ENCODE peak calls at places on chromosomes 13 and 19, in six cellular contexts. X is AG04449, Y is K562, I is nephron progenitor cell, D is right atrium auricular region, F is SK-N-SH. H is an unnamed sample.

GRCh38 chr19:7153008-7153407 is 83.5 kb downstream of the ZNF557 start:
- DNase-seq in Y (no peak), I (no peak), D (no peak), F (no peak), X (no peak), H (no peak)

GRCh38 chr13:35198821-35199220 is 256.8 kb downstream of the NBEA start:
- DNase-seq in X (no peak), I (no peak), F (no peak), Y (no peak), D (no peak), H (no peak)

GRCh38 chr19:47609885-47610545 is 1.1 kb downstream of the BICRA start:
- DNase-seq in D (no peak), I (peak), F (peak), X (no peak), Y (peak), H (peak)

GRCh38 chr13:35388979-35389378 is 87.5 kb downstream of the MAB21L1 start:
- DNase-seq in F (peak), X (no peak), I (no peak), Y (no peak), D (no peak), H (no peak)

GRCh38 chr13:89721216-89721615 is 1626.3 kb upstream of the MIR17HG start:
- DNase-seq in I (no peak), Y (no peak), F (no peak), D (no peak), X (no peak), H (no peak)

GRCh38 chr19:48379058-48379457 is 12.3 kb downstream of the KDELR1 start:
- DNase-seq in X (no peak), D (no peak), I (no peak), Y (no peak), F (no peak), H (no peak)

GRCh38 chr19:29326351-29326750 is 113.4 kb upstream of the UQCRFS1 start:
- DNase-seq in X (no peak), Y (peak), I (no peak), F (no peak), D (peak), H (no peak)

GRCh38 chr13:82867284-82867683 is 1015.0 kb downstream of the SLITRK1 start:
- DNase-seq in F (no peak), X (no peak), Y (no peak), I (no peak), D (no peak), H (no peak)

GRCh38 chr19:7970716-7971448 is 27.4 kb upstream of the TIMM44 start:
- DNase-seq in I (peak), X (no peak), Y (peak), F (peak), D (no peak), H (peak)

GRCh38 chr13:110492299-110493160 is 69.0 kb downstream of the RAB20 start:
- DNase-seq in Y (no peak), F (no peak), D (no peak), X (no peak), I (no peak), H (no peak)

GRCh38 chr19:15529774-15530372 is 21.5 kb downstream of the CYP4F22 start:
- DNase-seq in D (no peak), X (no peak), I (no peak), F (no peak), Y (no peak), H (no peak)

GRCh38 chr19:6769006-6769637 is 1.9 kb upstream of the SH2D3A start:
- DNase-seq in X (no peak), I (no peak), F (peak), D (no peak), Y (peak), H (no peak)

DNA sequence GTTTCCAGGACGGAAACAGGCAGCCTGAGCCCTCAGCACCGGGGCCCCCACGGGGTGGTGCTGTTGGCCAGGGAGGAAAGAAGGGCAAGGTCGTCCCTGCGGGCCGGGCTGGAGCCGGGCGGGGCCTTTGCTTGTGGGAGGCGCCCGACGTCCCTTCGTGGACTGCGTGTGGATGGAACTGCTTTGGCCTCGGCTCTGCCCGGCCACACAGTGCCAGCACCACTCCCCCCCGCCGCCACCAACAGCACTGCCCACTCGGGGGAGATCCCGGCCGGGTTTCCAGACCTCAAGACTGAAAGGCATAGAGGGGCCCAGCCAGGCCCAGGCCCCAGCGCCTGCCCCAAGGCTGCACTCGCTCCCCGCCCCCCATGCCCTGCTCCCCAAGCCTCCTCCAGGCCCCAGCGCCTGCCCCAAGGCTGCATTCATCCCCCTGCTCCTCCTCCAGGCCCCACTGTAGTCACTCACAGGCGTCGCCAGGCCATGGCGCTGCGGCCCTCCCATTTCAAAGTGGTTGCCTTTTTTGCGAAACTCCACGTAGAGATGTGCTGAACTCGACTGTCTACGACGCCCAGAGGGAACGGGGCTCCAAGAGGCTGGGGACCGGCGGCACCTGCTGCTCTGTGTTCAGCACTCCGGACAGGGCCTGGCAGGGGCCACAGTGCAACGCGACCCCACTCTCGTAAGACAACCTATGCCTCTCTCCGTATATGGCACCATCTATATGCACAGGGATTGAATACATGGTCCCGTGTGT is 22.5 kb downstream of the C13orf46 start:
- DNase-seq in X (no peak), F (peak), D (peak), Y (peak), I (peak), H (peak)
- TF ChIP-seq CTCF in X (peak), F (no peak), D (peak), Y (peak), I (peak), H (no peak)

GRCh38 chr13:87810920-87811344 is 139.8 kb downstream of the SLITRK5 start:
- DNase-seq in I (no peak), F (no peak), X (no peak), D (no peak), Y (no peak), H (no peak)

GRCh38 chr13:87814444-87814843 is 143.3 kb downstream of the SLITRK5 start:
- DNase-seq in X (no peak), Y (no peak), F (no peak), D (no peak), I (no peak), H (no peak)

GRCh38 chr13:87810391-87810801 is 139.2 kb downstream of the SLITRK5 start:
- DNase-seq in I (peak), X (no peak), Y (no peak), D (no peak), F (no peak), H (no peak)
- TF ChIP-seq CTCF in I (no peak), X (no peak), Y (no peak), D (no peak), F (no peak), H (no peak)

GRCh38 chr19:800360-801029 is 3.2 kb downstream of the PTBP1 start:
- DNase-seq in F (peak), Y (no peak), I (no peak), D (no peak), X (no peak), H (no peak)
- TF ChIP-seq CTCF in F (no peak), Y (no peak), I (no peak), D (no peak), X (no peak), H (no peak)

GRCh38 chr13:55069746-55070145 is 2041.1 kb downstream of the OLFM4 start:
- DNase-seq in X (no peak), I (no peak), D (no peak), Y (no peak), F (no peak), H (no peak)

GRCh38 chr13:55073000-55073399 is 2044.4 kb downstream of the OLFM4 start:
- DNase-seq in X (no peak), Y (no peak), D (no peak), I (no peak), F (no peak), H (no peak)
- TF ChIP-seq CTCF in X (no peak), Y (no peak), D (no peak), I (no peak), F (no peak), H (no peak)

DNA sequence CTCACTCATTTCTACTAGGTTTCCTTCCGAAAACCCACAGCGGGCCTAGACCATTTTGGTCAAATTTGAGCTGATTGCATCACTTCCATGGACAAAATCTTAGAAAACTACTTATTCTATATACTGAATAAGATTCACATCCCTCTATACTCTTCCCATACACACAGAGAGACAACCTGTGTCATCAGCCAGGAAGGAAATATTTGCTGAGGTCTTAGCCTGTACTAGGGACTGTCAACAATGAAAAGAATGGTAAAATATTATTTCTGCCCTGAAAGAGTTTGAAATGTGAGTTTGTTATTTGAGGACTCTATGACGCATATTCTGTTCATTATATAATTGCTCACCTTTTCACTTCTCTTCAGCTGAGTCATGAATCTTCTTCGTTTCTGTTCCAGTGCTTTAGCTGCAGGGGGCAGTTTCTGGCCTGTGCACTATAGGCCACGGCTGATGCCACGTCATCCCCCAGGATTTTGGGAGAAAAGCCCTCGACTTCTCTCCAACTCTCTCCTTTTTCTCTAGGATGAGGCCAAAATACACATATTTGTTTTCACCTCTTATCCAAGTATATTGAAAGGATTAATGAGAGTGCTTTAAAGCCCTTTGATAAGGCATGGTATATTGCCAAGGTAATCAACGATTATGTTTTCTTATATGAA is 47.7 kb downstream of the GSX1 start:
- DNase-seq in I (no peak), D (peak), Y (no peak), F (no peak), X (no peak), H (no peak)
- TF ChIP-seq CTCF in I (no peak), D (no peak), Y (no peak), F (no peak), X (no peak), H (no peak)

GRCh38 chr19:13665125-13665903 is 99.0 kb upstream of the MRI1 start:
- DNase-seq in X (no peak), F (no peak), D (no peak), I (no peak), Y (no peak), H (no peak)
- TF ChIP-seq CTCF in X (no peak), F (no peak), D (no peak), I (no peak), Y (no peak), H (no peak)

H was measured in endothelial cell.